ENCODE peak calls at places on chromosomes 1 and 21, in five cellular contexts. A, O, M, P and D are unnamed samples.

GRCh38 chr1:110130989-110131388 is 18.7 kb downstream of the UBL4B start:
- DNase-seq in A (no peak), O (no peak), M (no peak), P (no peak), D (no peak)

GRCh38 chr1:107162745-107163144 is 21.9 kb downstream of the NTNG1 start:
- DNase-seq in A (no peak), O (no peak), M (no peak), P (no peak), D (no peak)

GRCh38 chr1:198024782-198025181 is 107.6 kb downstream of the LHX9 start:
- DNase-seq in A (no peak), O (no peak), M (no peak), P (peak), D (no peak)

GRCh38 chr1:2479186-2479585 is 3.1 kb downstream of the PLCH2 start:
- DNase-seq in A (no peak), O (no peak), M (no peak), P (no peak), D (no peak)

GRCh38 chr1:63261736-63262142 is 60.6 kb upstream of the FOXD3 start:
- DNase-seq in A (no peak), O (no peak), M (no peak), P (no peak), D (no peak)

GRCh38 chr1:25744140-25744581 is 55.8 kb upstream of the SELENON start:
- DNase-seq in A (no peak), O (peak), M (peak), P (peak), D (no peak)

GRCh38 chr1:27804791-27805190 is 25.8 kb upstream of the PPP1R8 start:
- DNase-seq in A (no peak), O (no peak), M (no peak), P (no peak), D (no peak)

GRCh38 chr21:33266784-33267135 is 593 bp downstream of the IL10RB start:
- DNase-seq in A (peak), O (no peak), M (no peak), P (no peak), D (peak)

GRCh38 chr1:75520862-75521261 is 90.1 kb downstream of the SLC44A5 start:
- DNase-seq in A (no peak), O (no peak), M (no peak), P (no peak), D (no peak)

GRCh38 chr1:23930861-23931471 is 17.8 kb upstream of the CNR2 start:
- DNase-seq in A (no peak), O (no peak), M (no peak), P (peak), D (no peak)

GRCh38 chr1:180500689-180501088 is 1.7 kb downstream of the ACBD6 start:
- DNase-seq in A (no peak), O (no peak), M (no peak), P (no peak), D (no peak)

GRCh38 chr1:2466834-2467554 is 9.1 kb upstream of the PLCH2 start:
- DNase-seq in A (peak), O (no peak), M (no peak), P (no peak), D (no peak)

GRCh38 chr1:28176492-28177470 is at the start of gene PTAFR:
- DNase-seq in A (no peak), O (no peak), M (no peak), P (no peak), D (no peak)

DNA sequence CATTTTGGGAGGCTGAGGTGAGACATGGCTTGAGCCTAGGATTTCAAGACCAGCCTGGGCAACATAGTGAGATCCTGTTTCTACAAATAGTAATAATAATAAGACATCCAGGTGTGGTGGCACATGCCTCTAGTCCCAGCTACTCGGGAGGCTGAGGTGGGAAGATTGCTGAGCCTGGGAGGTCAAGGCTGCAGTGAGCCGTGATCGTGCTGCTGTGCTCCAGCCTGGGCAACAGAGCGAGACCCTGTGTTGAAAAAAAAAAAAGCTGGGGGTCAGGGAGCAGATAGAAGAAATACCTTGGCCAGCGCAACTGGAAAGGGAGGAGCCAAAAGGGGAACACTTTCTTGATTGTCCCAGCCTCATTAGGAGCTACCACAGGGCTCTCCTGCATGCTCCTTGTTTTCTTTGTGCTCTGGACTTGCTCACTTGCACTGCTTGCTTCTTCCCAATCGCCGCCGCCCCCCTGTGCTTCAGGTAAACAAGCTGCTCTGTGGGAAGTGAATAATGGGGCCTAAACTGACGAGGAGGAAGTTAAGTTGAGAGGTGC is 31.1 kb downstream of the PBX1 start:
- DNase-seq in A (no peak), O (no peak), M (no peak), P (no peak), D (no peak)
- H3K4me3 ChIP-seq in A (no peak), O (no peak), M (no peak), P (no peak), D (no peak)

DNA sequence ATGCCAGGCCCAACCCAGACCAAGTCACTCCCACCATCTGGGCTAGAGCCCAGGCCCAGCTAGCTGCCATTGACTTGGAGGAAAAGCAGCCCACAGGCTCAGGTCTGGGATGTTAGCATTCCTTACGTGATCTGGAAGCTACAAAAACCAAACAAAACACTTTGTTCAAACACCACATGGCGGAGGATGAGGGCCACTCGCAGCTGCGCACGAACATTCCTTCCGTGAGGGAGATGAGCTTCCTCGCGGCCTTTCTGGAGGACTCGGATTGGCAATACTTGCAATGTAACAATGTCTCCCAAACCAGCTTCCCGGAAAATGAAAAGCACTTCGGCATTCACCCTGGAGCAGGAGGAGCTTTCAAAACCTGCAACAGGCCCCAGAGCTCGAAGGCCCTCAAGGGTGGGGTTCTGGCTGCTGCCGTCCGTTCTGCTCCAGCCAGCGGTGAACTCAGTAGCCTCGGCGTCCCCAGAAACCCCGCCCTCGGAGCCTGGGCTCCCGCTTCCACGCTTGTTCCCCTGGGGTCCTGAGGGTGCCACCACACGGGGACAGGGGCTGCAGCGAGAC is 40.5 kb downstream of the COL6A1 start:
- DNase-seq in A (no peak), O (no peak), M (no peak), P (peak), D (no peak)
- H3K27ac ChIP-seq in A (no peak), O (peak), M (no peak), P (peak), D (no peak)

GRCh38 chr1:30905403-30905802 is 3.2 kb downstream of the SDC3 start:
- DNase-seq in A (no peak), O (no peak), M (no peak), P (no peak), D (no peak)

GRCh38 chr1:30907641-30908445 is 715 bp downstream of the SDC3 start:
- DNase-seq in A (no peak), O (no peak), M (peak), P (peak), D (no peak)

GRCh38 chr1:30905898-30906620 is 2.5 kb downstream of the SDC3 start:
- DNase-seq in A (no peak), O (no peak), M (no peak), P (no peak), D (no peak)

GRCh38 chr1:30907390-30907640 is 1.2 kb downstream of the SDC3 start:
- DNase-seq in A (no peak), O (no peak), M (no peak), P (no peak), D (no peak)

DNA sequence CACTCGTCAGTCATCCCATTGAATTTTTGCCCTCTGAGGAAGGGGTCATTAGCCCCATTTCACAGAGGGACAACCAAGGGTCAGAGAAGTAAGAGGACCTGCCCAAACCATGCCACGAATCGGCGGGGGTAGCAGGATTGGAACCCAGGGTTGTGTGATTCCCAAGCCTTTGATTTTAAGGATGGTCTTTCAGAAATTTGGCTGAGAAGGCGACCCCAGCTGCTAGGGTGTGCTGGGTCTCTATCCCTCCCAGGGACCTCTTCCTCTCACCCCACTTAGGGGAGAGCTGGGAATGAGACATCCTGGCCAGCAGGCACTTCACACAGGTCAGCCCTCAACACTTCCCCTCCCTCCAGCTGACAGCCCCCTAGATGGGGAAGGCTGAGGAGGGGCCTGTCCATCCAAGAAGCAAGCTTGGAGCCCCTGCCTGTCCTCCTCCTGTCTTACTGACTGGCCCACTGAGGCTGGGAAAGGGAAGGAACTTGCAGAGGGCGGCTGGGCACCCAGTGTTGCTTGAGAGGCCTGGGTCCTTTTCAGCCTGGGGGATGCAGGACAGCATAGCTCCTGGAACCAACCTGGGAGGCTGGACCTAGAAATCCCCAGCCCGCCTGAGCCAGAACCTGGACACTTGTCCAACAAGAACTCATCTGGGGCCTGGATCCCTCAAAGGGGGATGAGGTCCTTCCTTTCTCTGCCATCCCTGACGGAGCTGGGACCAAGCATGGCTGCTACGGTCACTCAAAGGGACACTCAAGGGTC is 1.7 kb downstream of the SDC3 start:
- DNase-seq in A (no peak), O (no peak), M (no peak), P (no peak), D (no peak)
- H3K4me3 ChIP-seq in A (no peak), O (peak), M (no peak), P (no peak), D (no peak)

DNA sequence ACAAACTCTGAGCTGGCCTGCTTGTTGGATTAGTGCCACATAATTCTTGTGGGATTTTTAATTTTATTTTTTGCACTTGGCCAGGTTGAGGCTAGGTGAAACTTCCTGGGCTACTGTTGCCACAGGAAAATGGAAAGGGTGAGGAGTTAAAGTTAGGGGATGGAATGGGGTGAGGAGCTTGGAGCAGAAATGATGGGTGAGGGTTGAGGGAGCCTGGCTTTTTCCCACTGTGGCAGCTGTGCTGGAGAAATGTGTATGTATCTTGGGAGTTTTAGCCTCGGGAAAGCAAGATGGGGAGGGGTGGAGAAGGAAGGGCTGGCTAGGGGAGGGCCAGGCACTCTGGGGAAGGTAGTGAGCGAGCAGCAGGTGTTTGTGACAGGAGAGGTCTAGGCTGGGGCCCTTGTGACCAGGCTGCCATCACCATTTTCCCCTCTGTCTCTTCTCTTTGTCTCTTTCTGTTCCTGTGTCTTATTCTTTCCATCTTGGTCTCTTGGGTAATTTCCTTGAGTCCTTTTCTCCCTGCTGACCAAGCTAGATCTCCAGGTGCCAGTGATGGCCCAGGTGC is 2.0 kb downstream of the ZNF687 start:
- DNase-seq in A (no peak), O (no peak), M (peak), P (no peak), D (no peak)
- H3K27ac ChIP-seq in A (no peak), O (peak), M (peak), P (peak), D (no peak)

GRCh38 chr1:50980505-50980904 is 10.5 kb downstream of the CDKN2C start:
- DNase-seq in A (no peak), O (no peak), M (no peak), P (no peak), D (no peak)

GRCh38 chr1:50978852-50979781 is 9.1 kb downstream of the CDKN2C start:
- DNase-seq in A (no peak), O (no peak), M (peak), P (no peak), D (peak)

GRCh38 chr1:50978144-50978851 is 8.3 kb downstream of the CDKN2C start:
- DNase-seq in A (peak), O (no peak), M (peak), P (peak), D (peak)

GRCh38 chr1:50981741-50982140 is 11.7 kb downstream of the CDKN2C start:
- DNase-seq in A (no peak), O (no peak), M (no peak), P (no peak), D (no peak)

GRCh38 chr1:50979964-50980363 is 9.9 kb downstream of the CDKN2C start:
- DNase-seq in A (no peak), O (no peak), M (no peak), P (no peak), D (no peak)
- H3K4me3 ChIP-seq in A (no peak), O (peak), M (no peak), P (no peak), D (no peak)

GRCh38 chr1:158933621-158934020 is 2.3 kb downstream of the PYHIN1 start:
- DNase-seq in A (no peak), O (no peak), M (no peak), P (no peak), D (peak)

GRCh38 chr1:158930504-158930903 is 848 bp upstream of the PYHIN1 start:
- DNase-seq in A (peak), O (no peak), M (no peak), P (no peak), D (no peak)

GRCh38 chr1:158932171-158932570 is 819 bp downstream of the PYHIN1 start:
- DNase-seq in A (no peak), O (no peak), M (no peak), P (no peak), D (no peak)

DNA sequence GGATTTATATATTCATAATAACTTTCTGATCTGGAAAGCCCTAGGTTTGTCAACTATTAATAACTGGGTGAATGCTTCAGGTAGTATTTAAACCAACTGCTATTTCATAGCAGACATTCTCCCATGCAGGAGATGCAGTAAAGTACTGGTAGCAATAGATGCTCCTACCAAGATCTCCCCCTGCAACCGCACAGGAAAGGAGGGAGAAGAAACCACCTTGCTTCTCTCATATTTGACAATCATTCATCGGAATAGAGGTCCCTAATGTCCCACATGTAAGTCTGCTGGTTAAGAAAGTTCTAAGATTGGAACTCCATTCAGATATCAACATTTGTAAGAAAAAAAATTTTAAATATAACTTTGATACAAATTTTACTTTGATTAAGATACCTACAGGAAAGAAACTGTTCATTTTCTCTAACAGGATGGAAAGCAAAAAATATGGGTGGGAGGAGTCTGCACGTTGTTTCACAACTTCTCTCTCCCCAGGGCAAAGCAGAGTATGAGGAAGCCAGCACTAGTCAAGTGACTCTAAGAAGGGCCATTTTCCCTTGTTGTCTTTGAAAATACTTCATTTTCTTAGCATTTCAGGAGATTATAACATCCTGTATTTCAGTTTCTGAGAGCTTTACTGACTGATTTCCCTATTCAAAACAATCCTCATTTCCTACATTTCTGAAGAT is at the start of gene PYHIN1:
- DNase-seq in A (peak), O (no peak), M (no peak), P (no peak), D (peak)
- H3K27ac ChIP-seq in A (peak), O (no peak), M (no peak), P (no peak), D (no peak)

GRCh38 chr1:172658871-172659453 is at the start of gene FASLG:
- DNase-seq in A (peak), O (no peak), M (no peak), P (no peak), D (no peak)

GRCh38 chr1:172661107-172661506 is 2.2 kb downstream of the FASLG start:
- DNase-seq in A (no peak), O (no peak), M (no peak), P (no peak), D (peak)

GRCh38 chr1:172657586-172657985 is 1.3 kb upstream of the FASLG start:
- DNase-seq in A (no peak), O (no peak), M (no peak), P (no peak), D (no peak)

GRCh38 chr1:172663726-172664125 is 4.8 kb downstream of the FASLG start:
- DNase-seq in A (no peak), O (no peak), M (no peak), P (no peak), D (no peak)

GRCh38 chr1:172662464-172663109 is 3.7 kb downstream of the FASLG start:
- DNase-seq in A (peak), O (peak), M (peak), P (no peak), D (peak)
- H3K4me3 ChIP-seq in A (no peak), O (no peak), M (no peak), P (no peak), D (no peak)

DNA sequence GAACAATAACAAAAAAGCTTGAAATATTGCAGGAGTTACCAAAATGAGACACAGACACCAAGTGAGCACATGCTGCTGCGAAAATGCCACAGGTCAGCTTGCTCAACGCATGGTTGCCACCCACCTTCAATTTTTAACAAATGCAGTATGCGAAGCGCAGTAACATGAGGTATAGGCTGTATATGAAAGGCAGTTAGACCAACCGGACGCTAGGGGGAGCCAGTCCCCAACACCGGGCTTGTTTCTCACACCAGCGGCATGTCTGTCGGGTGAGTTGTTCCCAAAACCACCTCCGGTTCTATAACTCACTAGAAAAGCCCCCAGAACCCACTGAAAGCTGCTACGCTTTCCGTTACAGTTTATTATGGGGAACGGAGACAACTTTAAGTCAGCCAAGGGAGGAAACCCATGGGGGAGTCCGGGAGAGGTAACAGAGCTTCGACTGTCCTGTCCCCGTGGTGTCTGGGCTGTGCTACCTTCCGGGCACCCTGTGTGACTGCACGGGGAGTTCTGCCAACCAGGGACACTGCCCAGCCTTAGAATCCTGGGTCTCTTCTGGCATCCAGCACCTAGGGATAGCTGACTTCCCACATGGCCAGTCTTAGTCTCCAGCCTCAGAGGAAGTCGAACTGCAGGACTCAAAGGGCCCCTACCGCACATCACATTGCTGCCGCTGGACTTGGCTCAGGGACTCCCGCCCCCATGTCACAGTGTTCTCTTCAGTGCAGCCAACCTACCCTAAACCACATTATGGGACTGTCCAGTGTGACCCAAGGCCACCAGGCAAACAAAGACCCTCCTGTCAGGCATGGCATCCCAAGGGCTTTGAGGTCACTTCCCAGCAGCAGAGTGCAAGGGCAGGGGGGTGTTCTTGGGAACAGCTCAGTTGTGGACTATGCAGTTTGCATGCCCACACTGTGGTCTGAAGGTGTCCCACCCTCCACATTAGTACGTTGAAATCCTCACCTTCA is 14.0 kb downstream of the RNF187 start:
- DNase-seq in A (peak), O (peak), M (peak), P (peak), D (peak)
- H3K27ac ChIP-seq in A (no peak), O (no peak), M (no peak), P (no peak), D (no peak)